ENCODE peak calls at places on chromosomes 7 and 10, in ten cellular contexts. M is tibial nerve, E is transverse colon, A is A549, G is SK-N-SH, J is ovary, Z is GM12878, Y is HepG2, V is stomach, O is suprapubic skin. N is an unnamed sample.

GRCh38 chr7:36747251-36747968 is 23.1 kb upstream of the AOAH start:
- DNase-seq in M (no peak), E (no peak), A (no peak), G (no peak), J (no peak), Z (no peak), Y (no peak), V (no peak), O (no peak), N (no peak)

GRCh38 chr10:123569436-123570010 is 96.6 kb upstream of the GPR26 start:
- DNase-seq in M (no peak), E (no peak), A (no peak), G (no peak), J (no peak), Z (no peak), Y (no peak), V (no peak), O (peak), N (no peak)

GRCh38 chr10:70584941-70585544 is 17.5 kb downstream of the PRF1 start:
- DNase-seq in M (no peak), E (no peak), A (no peak), G (peak), J (no peak), Z (no peak), Y (peak), V (no peak), O (peak), N (no peak)

GRCh38 chr10:15345450-15345849 is 25.6 kb downstream of the FAM171A1 start:
- DNase-seq in M (no peak), E (no peak), A (no peak), G (peak), J (no peak), Z (no peak), Y (no peak), V (no peak), O (no peak), N (no peak)

GRCh38 chr7:106425017-106425719 is 140.4 kb upstream of the NAMPT start:
- DNase-seq in M (peak), E (peak), A (peak), G (no peak), J (peak), Z (peak), Y (no peak), V (peak), O (peak), N (peak)

GRCh38 chr10:116809528-116810500 is 39.5 kb upstream of the ENO4 start:
- DNase-seq in M (no peak), E (peak), A (peak), G (peak), J (no peak), Z (no peak), Y (peak), V (peak), O (no peak), N (no peak)

GRCh38 chr10:93680414-93681047 is 21.9 kb downstream of the FRA10AC1 start:
- DNase-seq in M (no peak), E (no peak), A (peak), G (peak), J (no peak), Z (no peak), Y (peak), V (no peak), O (no peak), N (no peak)

GRCh38 chr10:352476-353235 is 217.4 kb downstream of the ZMYND11 start:
- DNase-seq in M (no peak), E (no peak), A (no peak), G (peak), J (no peak), Z (no peak), Y (no peak), V (no peak), O (peak), N (no peak)

GRCh38 chr10:117134084-117135025 is 3.7 kb downstream of the VAX1 start:
- DNase-seq in M (no peak), E (no peak), A (no peak), G (peak), J (no peak), Z (no peak), Y (no peak), V (no peak), O (no peak), N (peak)

GRCh38 chr10:67815571-67816059 is 22.4 kb downstream of the DNAJC12 start:
- DNase-seq in M (no peak), E (no peak), A (peak), G (no peak), J (no peak), Z (no peak), Y (no peak), V (no peak), O (no peak), N (no peak)

GRCh38 chr7:38731195-38731594 is 100.0 kb upstream of the AMPH start:
- DNase-seq in M (no peak), E (no peak), A (no peak), G (no peak), J (no peak), Z (no peak), Y (no peak), V (no peak), O (no peak), N (no peak)

GRCh38 chr7:33061282-33061928 is 1.2 kb downstream of the NT5C3A start:
- DNase-seq in M (no peak), E (no peak), A (no peak), G (no peak), J (no peak), Z (no peak), Y (no peak), V (no peak), O (no peak), N (no peak)

GRCh38 chr10:132577350-132578005 is 39.9 kb downstream of the INPP5A start:
- DNase-seq in M (no peak), E (no peak), A (no peak), G (peak), J (no peak), Z (no peak), Y (peak), V (peak), O (no peak), N (no peak)

GRCh38 chr10:130466271-130466997 is 330.2 kb downstream of the GLRX3 start:
- DNase-seq in M (no peak), E (no peak), A (no peak), G (no peak), J (no peak), Z (no peak), Y (no peak), V (no peak), O (no peak), N (peak)

GRCh38 chr7:34837316-34837715 is 179.3 kb downstream of the NPSR1 start:
- DNase-seq in M (no peak), E (no peak), A (no peak), G (no peak), J (no peak), Z (no peak), Y (no peak), V (no peak), O (no peak), N (no peak)

GRCh38 chr7:127530148-127530547 is 55.2 kb downstream of the GCC1 start:
- DNase-seq in M (no peak), E (no peak), A (no peak), G (no peak), J (no peak), Z (no peak), Y (no peak), V (no peak), O (no peak), N (no peak)

GRCh38 chr10:103534621-103535498 is 41.4 kb downstream of the NEURL1 start:
- DNase-seq in M (no peak), E (no peak), A (no peak), G (peak), J (no peak), Z (no peak), Y (no peak), V (peak), O (peak), N (no peak)

GRCh38 chr10:44192435-44192834 is 192.5 kb downstream of the CXCL12 start:
- DNase-seq in M (no peak), E (no peak), A (no peak), G (no peak), J (no peak), Z (no peak), Y (no peak), V (no peak), O (no peak), N (peak)

GRCh38 chr10:44193156-44193555 is 191.7 kb downstream of the CXCL12 start:
- DNase-seq in M (no peak), E (no peak), A (no peak), G (no peak), J (no peak), Z (no peak), Y (no peak), V (no peak), O (no peak), N (peak)

GRCh38 chr10:44195120-44196007 is 189.5 kb downstream of the CXCL12 start:
- DNase-seq in M (peak), E (peak), A (peak), G (no peak), J (peak), Z (no peak), Y (peak), V (peak), O (no peak), N (peak)

GRCh38 chr10:44194435-44194834 is 190.5 kb downstream of the CXCL12 start:
- DNase-seq in M (no peak), E (no peak), A (no peak), G (no peak), J (no peak), Z (no peak), Y (no peak), V (no peak), O (no peak), N (peak)

GRCh38 chr10:44193567-44194220 is 191.2 kb downstream of the CXCL12 start:
- DNase-seq in M (no peak), E (no peak), A (no peak), G (no peak), J (no peak), Z (no peak), Y (no peak), V (no peak), O (no peak), N (peak)
- H3K4me3 ChIP-seq in M (no peak), E (no peak), A (no peak), G (no peak), J (no peak), Z (no peak), Y (no peak), V (no peak), O (no peak), N (no peak)

GRCh38 chr7:115359919-115360318 is 438.0 kb downstream of the MDFIC start:
- DNase-seq in M (no peak), E (no peak), A (no peak), G (no peak), J (no peak), Z (no peak), Y (no peak), V (no peak), O (no peak), N (no peak)

GRCh38 chr7:115359119-115359518 is 437.2 kb downstream of the MDFIC start:
- DNase-seq in M (no peak), E (no peak), A (no peak), G (no peak), J (no peak), Z (no peak), Y (no peak), V (no peak), O (no peak), N (no peak)

GRCh38 chr7:115368998-115369397 is 447.1 kb downstream of the MDFIC start:
- DNase-seq in M (no peak), E (no peak), A (no peak), G (no peak), J (no peak), Z (no peak), Y (no peak), V (no peak), O (no peak), N (no peak)

DNA sequence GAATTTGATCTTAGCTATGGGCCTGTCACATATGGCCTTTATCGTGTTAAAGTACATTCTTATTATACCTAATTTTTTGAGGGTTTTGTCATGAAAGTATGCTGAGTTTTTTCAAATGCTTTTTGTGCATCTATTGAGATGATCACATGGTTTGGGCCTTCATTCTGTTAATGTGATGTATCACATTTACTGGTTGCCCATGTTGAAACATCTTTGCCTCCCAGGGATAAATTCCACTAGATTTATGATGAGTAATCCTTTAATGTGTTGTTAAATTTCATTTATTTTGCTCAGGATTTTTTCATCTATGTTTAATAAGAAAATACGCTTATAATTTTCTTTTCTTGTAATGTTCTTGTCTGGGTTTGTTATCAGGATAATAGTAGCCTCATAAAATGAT is 442.0 kb downstream of the MDFIC start:
- DNase-seq in M (no peak), E (no peak), A (no peak), G (no peak), J (no peak), Z (no peak), Y (no peak), V (no peak), O (no peak), N (no peak)
- TF ChIP-seq EP300 in M (no peak), E (no peak), A (no peak), G (no peak), J (no peak), Z (no peak), Y (no peak), V (no peak), O (no peak), N (no peak)

GRCh38 chr7:70736715-70737460 is 395.1 kb upstream of the GALNT17 start:
- DNase-seq in M (peak), E (no peak), A (peak), G (peak), J (peak), Z (no peak), Y (no peak), V (no peak), O (no peak), N (no peak)
- H3K4me3 ChIP-seq in M (peak), E (no peak), A (peak), G (peak), J (peak), Z (peak), Y (no peak), V (peak), O (peak), N (peak)

GRCh38 chr7:95632609-95633008 is 36.3 kb upstream of the PDK4 start:
- DNase-seq in M (peak), E (no peak), A (no peak), G (no peak), J (no peak), Z (no peak), Y (no peak), V (no peak), O (no peak), N (no peak)

GRCh38 chr7:95636140-95636539 is 39.8 kb upstream of the PDK4 start:
- DNase-seq in M (no peak), E (no peak), A (no peak), G (no peak), J (no peak), Z (no peak), Y (no peak), V (no peak), O (no peak), N (no peak)

GRCh38 chr7:95628831-95629439 is 32.6 kb upstream of the PDK4 start:
- DNase-seq in M (no peak), E (no peak), A (peak), G (no peak), J (no peak), Z (no peak), Y (no peak), V (no peak), O (no peak), N (no peak)

GRCh38 chr7:95630702-95631458 is 34.6 kb upstream of the PDK4 start:
- DNase-seq in M (no peak), E (no peak), A (no peak), G (no peak), J (no peak), Z (no peak), Y (no peak), V (no peak), O (no peak), N (no peak)

DNA sequence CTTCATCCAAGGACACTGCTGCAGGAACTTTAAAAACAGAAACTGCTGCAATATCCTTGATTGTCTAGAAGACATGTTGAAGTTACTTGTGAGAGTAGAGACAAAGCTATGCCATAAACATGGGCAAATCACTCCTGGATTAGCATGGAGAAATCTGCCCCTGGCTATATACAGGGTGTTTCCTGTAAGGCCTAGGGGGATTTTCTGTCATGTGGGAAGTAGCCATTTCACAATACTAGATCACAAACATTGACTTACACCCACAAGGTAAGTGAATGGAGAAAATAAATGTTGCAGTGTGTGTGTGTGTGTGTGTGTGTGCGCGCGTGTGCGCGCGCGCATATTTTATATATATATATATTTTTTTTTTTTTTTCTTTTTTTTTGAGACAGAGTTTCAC is 35.2 kb upstream of the PDK4 start:
- DNase-seq in M (no peak), E (no peak), A (no peak), G (no peak), J (no peak), Z (no peak), Y (no peak), V (no peak), O (no peak), N (no peak)
- TF ChIP-seq EP300 in M (no peak), E (no peak), A (no peak), G (no peak), J (no peak), Z (no peak), Y (no peak), V (no peak), O (no peak), N (no peak)

DNA sequence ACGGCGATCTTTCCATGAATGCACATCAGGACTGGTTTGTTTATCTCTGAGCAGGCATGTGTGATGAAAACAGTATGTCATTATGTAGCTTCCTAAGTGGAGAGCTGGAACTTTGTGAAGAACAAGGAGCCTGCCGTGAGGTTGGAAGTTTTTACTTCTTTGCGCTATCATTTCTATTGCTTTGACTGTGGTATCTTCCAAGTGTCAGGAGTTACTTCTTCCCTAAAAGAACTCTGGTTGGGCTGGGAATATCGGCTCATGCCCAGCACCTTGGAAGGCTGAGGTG is 167.4 kb upstream of the AHR start:
- DNase-seq in M (no peak), E (no peak), A (no peak), G (no peak), J (no peak), Z (no peak), Y (peak), V (no peak), O (no peak), N (no peak)
- H3K4me3 ChIP-seq in M (peak), E (peak), A (peak), G (no peak), J (no peak), Z (no peak), Y (peak), V (peak), O (no peak), N (peak)

GRCh38 chr7:157839226-157839625 is 502.4 kb downstream of the DNAJB6 start:
- DNase-seq in M (no peak), E (no peak), A (no peak), G (no peak), J (no peak), Z (no peak), Y (no peak), V (no peak), O (no peak), N (no peak)

GRCh38 chr7:157834501-157835143 is 497.8 kb downstream of the DNAJB6 start:
- DNase-seq in M (no peak), E (no peak), A (no peak), G (no peak), J (no peak), Z (no peak), Y (no peak), V (no peak), O (no peak), N (no peak)

GRCh38 chr7:157839672-157840167 is 502.9 kb downstream of the DNAJB6 start:
- DNase-seq in M (no peak), E (no peak), A (no peak), G (no peak), J (no peak), Z (no peak), Y (no peak), V (no peak), O (no peak), N (no peak)

GRCh38 chr7:157837561-157837960 is 500.8 kb downstream of the DNAJB6 start:
- DNase-seq in M (no peak), E (no peak), A (no peak), G (no peak), J (no peak), Z (no peak), Y (no peak), V (no peak), O (no peak), N (no peak)

GRCh38 chr7:157837047-157837446 is 500.2 kb downstream of the DNAJB6 start:
- DNase-seq in M (no peak), E (no peak), A (no peak), G (no peak), J (no peak), Z (no peak), Y (no peak), V (no peak), O (no peak), N (no peak)
- TF ChIP-seq EP300 in M (no peak), E (no peak), A (no peak), G (no peak), J (no peak), Z (no peak), Y (no peak), V (no peak), O (no peak), N (no peak)

DNA sequence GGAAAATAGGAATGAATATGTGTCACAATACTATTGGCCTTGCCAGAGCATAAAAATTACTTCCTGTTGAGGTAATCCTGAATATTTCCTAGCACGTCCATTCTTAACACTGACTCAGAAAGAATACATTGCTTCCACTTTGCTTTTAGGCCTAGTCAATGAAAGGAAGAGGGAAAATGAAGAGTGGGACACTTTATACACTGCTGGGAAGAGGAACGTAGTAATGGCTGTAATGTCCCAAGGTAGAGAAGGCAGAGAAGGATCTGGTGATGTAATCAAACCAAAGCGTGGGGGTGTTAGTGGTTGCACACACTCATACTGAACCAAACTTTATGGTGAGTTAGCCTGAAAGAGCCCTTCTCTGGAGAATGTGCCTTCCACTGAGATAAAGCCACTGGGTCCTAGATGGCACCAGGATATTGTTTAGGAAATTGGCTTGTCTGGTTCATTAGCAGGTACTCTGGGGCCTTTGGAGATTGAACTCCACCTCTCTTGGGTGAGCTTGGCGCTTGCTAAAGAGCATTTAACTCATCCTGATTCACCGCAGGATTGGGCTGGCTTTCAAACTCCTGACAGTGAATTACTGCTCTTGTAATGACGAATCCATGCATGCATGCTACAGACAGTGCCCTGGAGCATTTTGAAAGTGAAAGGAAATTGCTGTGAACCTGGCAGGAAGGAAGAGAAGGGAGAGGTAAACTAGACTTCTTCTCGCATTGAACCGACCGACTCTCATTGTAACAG is 254.9 kb downstream of the KIAA1217 start:
- DNase-seq in M (no peak), E (peak), A (no peak), G (no peak), J (no peak), Z (no peak), Y (no peak), V (peak), O (no peak), N (no peak)
- H3K4me3 ChIP-seq in M (no peak), E (peak), A (no peak), G (peak), J (no peak), Z (no peak), Y (no peak), V (no peak), O (peak), N (no peak)

GRCh38 chr10:79069325-79070090 is 742 bp downstream of the ZMIZ1 start:
- DNase-seq in M (no peak), E (peak), A (peak), G (peak), J (no peak), Z (no peak), Y (no peak), V (peak), O (no peak), N (no peak)
- TF ChIP-seq EP300 in M (peak), E (no peak), A (no peak), G (no peak), J (no peak), Z (no peak), Y (no peak), V (no peak), O (no peak), N (no peak)